ENCODE peak calls at places on chromosomes 6 and 20, in nine cellular contexts. B is ecto neural progenitor cell; I is GM12865; H is NCI-H774; E is NCI-H1436 treated with DMSO at 0.1 percent for 48 hours; A is left ventricle myocardium inferior; S is GM23338; T is T1000; L is activated CD4-positive, alpha-beta memory T cell treated with anti-CD3 and anti-CD28 coated beads, Interleukin-2, amount 10 ng/mL, durations not matched to agents 7 days and 5 days. C is an unnamed sample.

GRCh38 chr20:58374906-58375760 is 13.9 kb upstream of the VAPB start:
- DNase-seq in B (peak; percentile 51), I (no peak), H (no peak), E (no peak), A (no peak), S (peak; percentile 92), T (no peak), L (no peak), C (no peak)

GRCh38 chr20:59027746-59028320 is 4.3 kb downstream of the ATP5F1E start:
- DNase-seq in B (no peak), I (no peak), H (no peak), E (no peak), A (no peak), S (no peak), T (no peak), L (no peak), C (no peak)

GRCh38 chr6:47698342-47698787 is at the start of gene ADGRF4:
- DNase-seq in B (no peak), I (peak; percentile 13), H (no peak), E (no peak), A (no peak), S (peak; percentile 17), T (peak; percentile 65), L (no peak), C (no peak)

GRCh38 chr6:16108996-16109658 is 19.8 kb upstream of the MYLIP start:
- DNase-seq in B (no peak), I (no peak), H (no peak), E (no peak), A (no peak), S (no peak), T (no peak), L (no peak), C (no peak)

GRCh38 chr6:7051780-7052440 is 55.9 kb upstream of the RREB1 start:
- DNase-seq in B (peak; percentile 78), I (peak; percentile 39), H (peak; percentile 55), E (no peak), A (peak; percentile 55), S (peak; percentile 79), T (no peak), L (peak; percentile 33), C (peak; percentile 71)

GRCh38 chr6:22024004-22024403 is 272.8 kb downstream of the PRL start:
- DNase-seq in B (no peak), I (peak; percentile 36), H (no peak), E (no peak), A (no peak), S (no peak), T (no peak), L (no peak), C (no peak)

GRCh38 chr6:74273541-74273940 is 577.5 kb downstream of the CD109 start:
- DNase-seq in B (no peak), I (no peak), H (no peak), E (no peak), A (no peak), S (no peak), T (no peak), L (no peak), C (no peak)

GRCh38 chr6:130587778-130588520 is 222.1 kb downstream of the TMEM200A start:
- DNase-seq in B (no peak), I (no peak), H (no peak), E (no peak), A (no peak), S (no peak), T (no peak), L (no peak), C (no peak)

GRCh38 chr6:227074-227782 is 65.1 kb upstream of the DUSP22 start:
- DNase-seq in B (no peak), I (peak; percentile 94), H (no peak), E (no peak), A (no peak), S (no peak), T (no peak), L (no peak), C (no peak)

GRCh38 chr20:52150440-52151258 is 40.9 kb downstream of the ZFP64 start:
- DNase-seq in B (no peak), I (peak; percentile 55), H (peak; percentile 7), E (no peak), A (no peak), S (peak; percentile 61), T (no peak), L (no peak), C (peak; percentile 74)

GRCh38 chr6:90922323-90922722 is 335.5 kb upstream of the MAP3K7 start:
- DNase-seq in B (no peak), I (no peak), H (no peak), E (no peak), A (no peak), S (no peak), T (no peak), L (no peak), C (no peak)

GRCh38 chr6:108948252-108948651 is 100.0 kb downstream of the ARMC2 start:
- DNase-seq in B (no peak), I (no peak), H (peak; percentile 37), E (no peak), A (no peak), S (no peak), T (no peak), L (no peak), C (no peak)

GRCh38 chr6:141969201-141969600 is 163.5 kb upstream of the GJE1 start:
- DNase-seq in B (no peak), I (no peak), H (no peak), E (no peak), A (no peak), S (no peak), T (peak; percentile 10), L (no peak), C (no peak)

GRCh38 chr20:6440087-6440799 is 317.4 kb upstream of the FERMT1 start:
- DNase-seq in B (no peak), I (no peak), H (no peak), E (no peak), A (no peak), S (no peak), T (no peak), L (no peak), C (no peak)

GRCh38 chr20:49948809-49949507 is 12.8 kb downstream of the RNF114 start:
- DNase-seq in B (no peak), I (no peak), H (no peak), E (no peak), A (no peak), S (no peak), T (peak; percentile 80), L (no peak), C (no peak)

GRCh38 chr20:33291830-33292355 is 8.9 kb downstream of the BPIFB1 start:
- DNase-seq in B (peak; percentile 85), I (peak; percentile 59), H (peak; percentile 34), E (no peak), A (no peak), S (peak; percentile 89), T (no peak), L (peak; percentile 68), C (peak; percentile 85)

GRCh38 chr6:149093643-149094042 is 223.9 kb upstream of the TAB2 start:
- DNase-seq in B (no peak), I (no peak), H (no peak), E (no peak), A (no peak), S (no peak), T (no peak), L (no peak), C (no peak)

GRCh38 chr20:62367136-62367482 is at the start of gene LAMA5:
- DNase-seq in B (peak; percentile 86), I (peak; percentile 48), H (peak; percentile 23), E (no peak), A (peak; percentile 72), S (peak; percentile 79), T (peak; percentile 9), L (no peak), C (peak; percentile 91)

GRCh38 chr6:43013843-43014433 is at the start of the genes KLHDC3 and MEA1:
- DNase-seq in B (peak; percentile 99), I (peak; percentile 100), H (peak; percentile 99), E (peak; percentile 99), A (peak; percentile 99), S (peak; percentile 100), T (peak; percentile 99), L (peak; percentile 100), C (peak; percentile 94)

GRCh38 chr20:2930538-2930937 is 57.3 kb downstream of the PTPRA start:
- DNase-seq in B (no peak), I (no peak), H (no peak), E (no peak), A (no peak), S (no peak), T (no peak), L (no peak), C (no peak)

GRCh38 chr6:45422541-45423110 is 44.9 kb upstream of the SUPT3H start:
- DNase-seq in B (no peak), I (peak; percentile 52), H (no peak), E (no peak), A (peak; percentile 39), S (peak; percentile 62), T (no peak), L (peak; percentile 73), C (no peak)

GRCh38 chr6:147071786-147072185 is 132.4 kb upstream of the STXBP5 start:
- DNase-seq in B (no peak), I (no peak), H (no peak), E (no peak), A (no peak), S (no peak), T (no peak), L (no peak), C (no peak)

GRCh38 chr20:32564921-32565734 is 20.0 kb downstream of the NOL4L start:
- DNase-seq in B (no peak), I (no peak), H (no peak), E (no peak), A (peak; percentile 57), S (no peak), T (no peak), L (no peak), C (no peak)

GRCh38 chr20:25220021-25220730 is 24.7 kb downstream of the ENTPD6 start:
- DNase-seq in B (no peak), I (no peak), H (no peak), E (no peak), A (no peak), S (peak; percentile 61), T (no peak), L (no peak), C (peak; percentile 63)

C was measured in HuH-7.